ENCODE peak calls at places on chromosomes 4 and X, in seven cellular contexts. Y, M, E, L, Z, W and T are unnamed samples. For H3K9me3, the result is how much of the 10 kb centered on the place peaks cover.

GRCh38 chr4:43271946-43272345 is 379.4 kb downstream of the GRXCR1 start:
- DNase-seq in L (no peak), Z (no peak), Y (no peak), M (no peak), W (no peak), E (no peak), T (no peak)

GRCh38 chr4:153427363-153428071 is 38.6 kb upstream of the TMEM131L start:
- DNase-seq in E (no peak), Y (no peak), L (no peak), M (no peak), W (no peak), Z (no peak), T (no peak)

GRCh38 chr4:83340692-83341343 is 6.2 kb upstream of the HPSE start:
- DNase-seq in M (no peak), Z (no peak), W (no peak), Y (no peak), L (no peak), E (no peak), T (no peak)

GRCh38 chr4:113146876-113147358 is 97.5 kb downstream of the ANK2 start:
- DNase-seq in W (no peak), Z (no peak), L (no peak), M (peak), Y (no peak), E (no peak), T (no peak)

GRCh38 chr4:7506119-7506518 is 71.4 kb upstream of the PSAPL1 start:
- DNase-seq in W (no peak), E (no peak), Z (no peak), M (no peak), Y (no peak), L (no peak), T (no peak)

GRCh38 chr4:109465065-109465464 is 31.4 kb downstream of the SEC24B start:
- DNase-seq in Y (no peak), W (no peak), M (peak), Z (no peak), E (no peak), L (no peak), T (no peak)

GRCh38 chr4:71549516-71550160 is 210.8 kb downstream of the SLC4A4 start:
- DNase-seq in M (no peak), Y (no peak), L (no peak), W (no peak), Z (no peak), E (no peak), T (no peak)

GRCh38 chr4:142312391-142312790 is 533.7 kb downstream of the INPP4B start:
- DNase-seq in Y (no peak), M (no peak), E (no peak), W (no peak), Z (no peak), L (no peak), T (no peak)

GRCh38 chrX:110108381-110108796 is 105.5 kb downstream of the TMEM164 start:
- DNase-seq in Y (no peak), M (peak), E (no peak), Z (no peak), W (no peak), L (no peak), T (no peak)

GRCh38 chrX:65920620-65921019 is 119.3 kb downstream of the VSIG4 start:
- DNase-seq in Z (no peak), W (no peak), M (no peak), L (no peak), Y (no peak), E (no peak), T (peak)

GRCh38 chr4:180434131-180434895 is 1808.9 kb upstream of the TENM3 start:
- DNase-seq in Y (no peak), L (no peak), E (no peak), Z (no peak), W (no peak), M (no peak), T (no peak)

GRCh38 chrX:29295987-29296680 is 708.9 kb downstream of the IL1RAPL1 start:
- DNase-seq in L (no peak), W (no peak), Z (no peak), E (no peak), Y (no peak), M (no peak), T (peak)

GRCh38 chr4:152106113-152106763 is 345.4 kb upstream of the GATB start:
- DNase-seq in Z (peak), E (peak), M (peak), W (no peak), L (peak), Y (no peak), T (peak)

GRCh38 chr4:128823025-128823661 is 13.6 kb downstream of the JADE1 start:
- DNase-seq in Z (no peak), L (no peak), M (no peak), W (no peak), Y (no peak), E (no peak), T (no peak)

GRCh38 chrX:103417370-103417769 is 41.0 kb downstream of the BEX3 start:
- DNase-seq in E (no peak), W (no peak), Z (no peak), Y (no peak), L (no peak), M (no peak), T (no peak)

GRCh38 chrX:69506617-69507499 is 2.7 kb downstream of the NALF2 start:
- DNase-seq in Z (no peak), E (no peak), L (no peak), M (no peak), W (no peak), Y (no peak), T (no peak)

GRCh38 chr4:138645289-138645688 is 370.3 kb upstream of the NOCT start:
- DNase-seq in W (no peak), Y (no peak), M (no peak), E (no peak), L (no peak), Z (no peak), T (no peak)

GRCh38 chr4:159191989-159192388 is 89.1 kb downstream of the RAPGEF2 start:
- DNase-seq in L (no peak), E (no peak), Y (no peak), Z (no peak), M (no peak), W (no peak), T (peak)

GRCh38 chrX:13376857-13377441 is 57.1 kb upstream of the ATXN3L start:
- DNase-seq in M (no peak), Z (peak), L (no peak), W (peak), E (no peak), Y (no peak), T (peak)

GRCh38 chrX:53824686-53825085 is 138.2 kb upstream of the HUWE1 start:
- DNase-seq in M (no peak), L (no peak), E (no peak), W (no peak), Y (no peak), Z (no peak), T (no peak)

GRCh38 chr4:54433686-54434085 is 204.6 kb downstream of the PDGFRA start:
- DNase-seq in W (no peak), Z (no peak), M (no peak), E (no peak), Y (no peak), L (no peak), T (no peak)

GRCh38 chrX:137748827-137749226 is 182.9 kb downstream of the ZIC3 start:
- DNase-seq in W (no peak), Y (no peak), M (no peak), L (no peak), E (no peak), Z (no peak), T (no peak)

GRCh38 chrX:153562546-153562945 is 36.4 kb downstream of the CCNQ start:
- DNase-seq in M (no peak), L (no peak), W (no peak), Z (no peak), Y (no peak), E (no peak), T (no peak)

GRCh38 chr4:84028340-84028739 is 470.8 kb downstream of the NKX6-1 start:
- DNase-seq in M (no peak), E (no peak), L (no peak), Y (no peak), W (peak), Z (no peak), T (no peak)

GRCh38 chr4:156999175-156999517 is 27.5 kb upstream of the PDGFC start:
- DNase-seq in E (peak), Z (no peak), Y (no peak), L (no peak), W (no peak), M (peak), T (peak)

GRCh38 chr4:55468724-55469123 is 73.0 kb downstream of the TMEM165 start:
- DNase-seq in M (no peak), Z (no peak), E (no peak), L (no peak), W (no peak), Y (no peak), T (peak)

GRCh38 chr4:126850286-126850685 is 782.5 kb upstream of the INTU start:
- DNase-seq in L (no peak), W (no peak), M (no peak), Z (no peak), Y (no peak), E (no peak), T (peak)

GRCh38 chr4:95161781-95162469 is 386.8 kb downstream of the UNC5C start:
- DNase-seq in W (no peak), L (no peak), Y (no peak), E (no peak), M (no peak), Z (no peak), T (no peak)

GRCh38 chr4:103052779-103053178 is 23.8 kb downstream of the SLC9B2 start:
- DNase-seq in Y (no peak), W (no peak), M (no peak), E (no peak), Z (no peak), L (no peak), T (no peak)

GRCh38 chr4:59175588-59175987 is 2024.5 kb upstream of the ADGRL3 start:
- DNase-seq in E (no peak), Z (no peak), Y (no peak), W (no peak), L (no peak), M (no peak), T (no peak)

GRCh38 chrX:123797543-123798447 is 62.1 kb upstream of the XIAP start:
- DNase-seq in W (no peak), Y (no peak), L (no peak), Z (no peak), E (no peak), M (no peak), T (peak)

GRCh38 chr4:125322363-125322730 is 7.6 kb downstream of the FAT4 start:
- DNase-seq in W (no peak), E (no peak), Y (no peak), M (no peak), Z (no peak), L (no peak), T (peak)

GRCh38 chr4:38669233-38669632 is 5.2 kb downstream of the KLF3 start:
- DNase-seq in E (no peak), Y (no peak), Z (no peak), L (no peak), W (no peak), M (no peak), T (no peak)
- H3K27ac ChIP-seq in E (peak), Y (peak), Z (peak), L (peak), W (no peak), M (peak), T (no peak)

GRCh38 chr4:1369091-1369450 is 22.1 kb downstream of the UVSSA start:
- DNase-seq in L (peak), W (no peak), Y (peak), Z (no peak), M (peak), E (no peak), T (no peak)
- H3K4me3 ChIP-seq in L (no peak), W (no peak), Y (no peak), Z (no peak), M (no peak), E (no peak), T (no peak)

GRCh38 chr4:175166020-175166419 is 247.9 kb downstream of the ADAM29 start:
- DNase-seq in L (no peak), E (no peak), W (no peak), M (no peak), Z (no peak), Y (no peak), T (no peak)
- H3K9me3 ChIP-seq in L (under half), E (under half), W (under half), M (under half), Z (under half), Y (under half), T (under half)

GRCh38 chr4:32423267-32423666 is 1703.1 kb downstream of the PCDH7 start:
- DNase-seq in L (no peak), W (no peak), M (no peak), Y (no peak), E (no peak), Z (no peak), T (peak)

GRCh38 chr4:32429151-32429550 is 1709.0 kb downstream of the PCDH7 start:
- DNase-seq in M (no peak), Z (no peak), W (no peak), E (no peak), L (no peak), Y (no peak), T (no peak)

GRCh38 chr4:32425243-32425642 is 1705.1 kb downstream of the PCDH7 start:
- DNase-seq in Y (no peak), Z (no peak), W (no peak), L (no peak), M (no peak), E (no peak), T (no peak)
- H3K27ac ChIP-seq in Y (no peak), Z (no peak), W (no peak), L (no peak), M (no peak), E (no peak), T (no peak)

GRCh38 chrX:100685284-100685996 is 41.4 kb downstream of the SRPX2 start:
- DNase-seq in E (peak), Y (peak), W (peak), L (no peak), M (peak), Z (peak), T (peak)
- H3K4me3 ChIP-seq in E (no peak), Y (no peak), W (no peak), L (no peak), M (no peak), Z (no peak), T (no peak)

DNA sequence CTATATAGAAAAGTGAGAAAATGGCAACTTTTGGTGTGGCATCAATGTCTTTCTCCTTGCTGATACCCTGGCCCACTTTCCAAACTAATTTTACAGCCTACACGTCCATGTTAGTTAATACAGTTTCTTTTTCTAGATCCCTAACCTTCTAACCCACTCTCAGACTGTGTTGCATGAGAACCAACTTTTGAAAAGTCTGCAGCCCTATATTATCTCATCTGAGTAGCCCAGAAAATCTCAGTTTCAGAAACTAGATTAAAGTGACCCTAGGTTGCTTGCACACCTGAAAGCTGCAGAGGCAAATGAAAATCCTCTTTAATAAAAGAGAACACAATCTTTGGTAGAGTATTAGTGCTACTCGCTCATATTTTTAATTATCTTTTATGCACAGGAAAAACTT is 371.6 kb upstream of the EMCN start:
- DNase-seq in Y (no peak), L (no peak), E (no peak), Z (no peak), W (no peak), M (no peak), T (no peak)
- H3K9me3 ChIP-seq in Y (under half), L (under half), E (under half), Z (under half), W (under half), M (under half), T (under half)

DNA sequence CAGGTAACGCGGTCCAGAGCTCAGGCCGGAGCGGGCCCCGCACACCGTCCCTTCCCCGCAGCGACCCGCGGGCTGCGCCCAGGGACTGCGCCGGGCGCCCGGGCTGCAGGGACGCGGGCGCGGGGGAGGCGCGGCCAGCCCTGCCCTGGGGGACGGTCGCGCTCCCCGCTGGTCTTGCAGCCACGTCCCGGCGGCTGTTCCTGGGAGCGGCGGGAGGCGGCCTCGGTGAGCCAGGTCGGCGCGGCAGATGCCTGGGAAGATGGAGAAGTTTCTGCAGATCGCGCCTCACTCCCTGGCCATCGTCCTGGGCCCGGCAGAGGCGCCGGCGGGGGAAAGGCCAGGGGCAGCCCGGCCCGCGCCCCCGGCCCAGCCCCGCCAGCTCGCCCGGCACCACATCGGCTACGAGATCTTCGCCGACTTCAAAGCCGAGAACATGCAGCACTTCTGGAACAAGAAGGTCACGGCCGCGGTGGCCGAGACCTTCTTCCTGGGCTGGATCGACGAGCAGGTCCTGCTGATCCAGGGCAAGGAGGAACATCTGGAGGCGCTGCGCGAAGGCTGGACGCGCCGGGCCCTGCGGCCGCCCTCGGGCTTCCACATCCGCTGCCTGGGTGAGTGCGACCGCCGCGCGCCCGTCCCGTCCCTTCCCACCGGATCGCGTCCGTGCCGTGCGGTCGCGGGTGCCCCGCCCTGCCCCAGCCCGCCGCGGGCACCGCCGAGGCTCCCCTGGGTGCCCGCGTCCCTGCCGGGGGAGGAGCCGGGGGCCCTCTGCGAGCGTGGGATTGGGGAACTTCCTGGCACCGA is 107.5 kb upstream of the STOX2 start:
- DNase-seq in W (peak), L (peak), E (no peak), M (no peak), Y (no peak), Z (no peak), T (peak)
- H3K27ac ChIP-seq in W (no peak), L (peak), E (no peak), M (no peak), Y (peak), Z (peak), T (no peak)

DNA sequence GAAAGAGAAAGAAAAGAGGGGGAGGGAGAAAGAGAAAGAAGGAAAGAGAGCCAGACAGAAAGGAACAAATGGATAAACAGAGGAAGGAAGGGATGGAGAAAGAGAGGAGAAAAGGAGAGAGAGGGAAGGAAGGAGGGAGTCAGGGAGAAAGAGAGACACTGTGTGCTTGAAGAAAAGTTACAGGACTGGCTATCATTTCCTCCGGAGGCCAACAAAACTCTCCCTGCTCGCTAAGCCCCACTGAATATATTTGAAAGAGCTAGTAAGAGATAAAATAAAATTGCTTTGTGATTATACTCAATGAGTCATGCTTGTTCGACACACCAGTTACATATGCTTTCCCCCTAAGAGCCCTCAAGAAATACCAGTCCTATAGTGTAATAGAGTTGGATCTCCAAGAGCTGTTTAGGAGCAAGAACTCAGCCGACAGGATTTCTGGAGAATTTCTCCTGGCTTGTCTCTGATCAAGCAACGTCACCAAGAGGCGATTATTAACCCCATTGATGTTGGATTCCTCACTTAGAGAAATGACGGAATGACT is 102.2 kb downstream of the MXRA5 start:
- DNase-seq in E (no peak), Z (no peak), W (no peak), M (no peak), L (no peak), Y (no peak), T (no peak)
- H3K4me3 ChIP-seq in E (no peak), Z (no peak), W (no peak), M (no peak), L (no peak), Y (no peak), T (no peak)

GRCh38 chrX:16223385-16223784 is 56.1 kb downstream of the MAGEB17 start:
- DNase-seq in W (no peak), L (no peak), Y (no peak), Z (no peak), M (no peak), E (no peak), T (no peak)

GRCh38 chrX:16222123-16222522 is 54.8 kb downstream of the MAGEB17 start:
- DNase-seq in Z (no peak), M (no peak), W (no peak), L (no peak), E (no peak), Y (no peak), T (no peak)
- H3K9me3 ChIP-seq in Z (under half), M (under half), W (under half), L (under half), E (under half), Y (under half), T (under half)

DNA sequence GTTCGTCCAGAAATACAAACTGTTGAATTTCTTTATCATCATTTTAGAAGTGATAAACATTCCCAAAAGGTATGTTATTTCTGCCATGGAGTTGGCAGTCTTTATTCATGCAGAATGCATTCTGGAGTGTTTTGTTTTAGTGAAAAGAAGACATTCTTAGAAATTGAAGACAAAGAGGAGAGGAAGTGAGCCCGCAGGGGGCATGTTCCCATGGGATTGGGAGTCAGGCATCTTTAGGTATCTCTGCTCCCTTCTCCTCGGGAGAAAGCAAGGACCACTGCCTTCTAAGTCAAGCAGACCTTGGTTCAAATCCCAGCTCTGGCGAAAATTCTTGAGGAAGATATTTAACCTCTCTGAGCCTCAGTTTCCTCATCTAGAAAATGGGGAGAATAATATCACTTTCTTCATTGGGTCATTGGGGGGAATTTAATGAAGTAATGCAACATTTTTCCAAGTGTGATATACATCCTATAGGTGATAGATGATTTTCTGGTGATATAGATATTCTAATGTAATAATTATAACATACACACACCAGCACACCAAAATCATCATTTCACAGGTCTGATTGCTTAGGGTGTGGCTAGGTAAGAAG is 26.5 kb upstream of the CHRNA9 start:
- DNase-seq in Y (no peak), W (no peak), E (no peak), Z (no peak), M (no peak), L (no peak), T (no peak)
- H3K27ac ChIP-seq in Y (peak), W (peak), E (no peak), Z (no peak), M (no peak), L (peak), T (no peak)